ENCODE peak calls at places on chromosomes 6 and 20, in five cellular contexts. C is ovary, T is A673, B is tibial artery, I is heart left ventricle. V is an unnamed sample.

GRCh38 chr6:29627762-29628418 is 5.1 kb downstream of the GABBR1 start:
- DNase-seq in C (peak; percentile 83), T (peak; percentile 95), B (peak; percentile 66), I (peak; percentile 79), V (no peak)

GRCh38 chr6:47651505-47651944 is 46.9 kb upstream of the ADGRF4 start:
- DNase-seq in C (no peak), T (no peak), B (no peak), I (no peak), V (no peak)

GRCh38 chr6:148343028-148343374 is 363 bp downstream of the SASH1 start:
- DNase-seq in C (no peak), T (no peak), B (no peak), I (no peak), V (no peak)

GRCh38 chr20:17504326-17504897 is 26.8 kb downstream of the BFSP1 start:
- DNase-seq in C (peak; percentile 46), T (no peak), B (no peak), I (no peak), V (no peak)

GRCh38 chr20:24683676-24684075 is 214.2 kb downstream of the SYNDIG1 start:
- DNase-seq in C (peak; percentile 19), T (peak; percentile 15), B (peak; percentile 2), I (no peak), V (no peak)

GRCh38 chr6:87901613-87902012 is 146.0 kb upstream of the SPACA1 start:
- DNase-seq in C (no peak), T (no peak), B (no peak), I (no peak), V (no peak)

GRCh38 chr20:49214546-49214945 is 4.7 kb upstream of the DDX27 start:
- DNase-seq in C (no peak), T (no peak), B (no peak), I (no peak), V (no peak)

GRCh38 chr20:58906894-58907293 is 54.4 kb downstream of the GNAS start:
- DNase-seq in C (no peak), T (no peak), B (no peak), I (no peak), V (no peak)

GRCh38 chr20:57598060-57598459 is 22.2 kb downstream of the ZBP1 start:
- DNase-seq in C (no peak), T (no peak), B (no peak), I (peak; percentile 18), V (no peak)

GRCh38 chr6:24330137-24330732 is 27.6 kb downstream of the DCDC2 start:
- DNase-seq in C (no peak), T (peak; percentile 31), B (no peak), I (no peak), V (no peak)

GRCh38 chr6:166017032-166017635 is 150.5 kb downstream of the TBXT start:
- DNase-seq in C (no peak), T (no peak), B (no peak), I (no peak), V (no peak)
- H3K27ac ChIP-seq in C (no peak overlapping the region), T (no peak overlapping the region), B (no peak overlapping the region), I (no peak overlapping the region), V (no peak overlapping the region)

DNA sequence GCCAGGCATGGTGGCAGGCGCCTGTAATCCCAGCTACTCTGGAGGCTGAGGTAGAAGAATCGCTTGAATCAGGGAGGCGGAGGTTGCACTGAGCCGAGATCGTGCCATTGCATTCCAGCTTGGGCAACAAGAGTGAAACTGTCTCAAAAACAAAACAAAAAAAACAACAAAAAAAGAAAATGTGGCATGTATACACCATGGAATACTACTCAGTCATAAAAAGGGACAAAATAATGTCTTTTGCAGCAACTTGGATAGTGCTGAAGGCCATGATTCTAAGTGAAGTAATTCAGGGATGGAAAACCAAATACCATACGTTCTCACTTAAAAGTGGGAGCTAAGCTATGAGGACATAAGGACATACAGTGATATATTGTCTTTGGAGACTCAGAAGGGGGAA is 96.3 kb downstream of the MYB start:
- DNase-seq in C (no peak), T (no peak), B (no peak), I (no peak), V (no peak)
- H3K27ac ChIP-seq in C (no peak overlapping the region), T (no peak overlapping the region), B (no peak overlapping the region), I (no peak overlapping the region), V (no peak overlapping the region)

GRCh38 chr20:14712302-14712739 is 374.9 kb upstream of the FLRT3 start:
- DNase-seq in C (no peak), T (no peak), B (no peak), I (no peak), V (no peak)
- H3K27ac ChIP-seq in C (no peak overlapping the region), T (no peak overlapping the region), B (no peak overlapping the region), I (no peak overlapping the region), V (no peak overlapping the region)

DNA sequence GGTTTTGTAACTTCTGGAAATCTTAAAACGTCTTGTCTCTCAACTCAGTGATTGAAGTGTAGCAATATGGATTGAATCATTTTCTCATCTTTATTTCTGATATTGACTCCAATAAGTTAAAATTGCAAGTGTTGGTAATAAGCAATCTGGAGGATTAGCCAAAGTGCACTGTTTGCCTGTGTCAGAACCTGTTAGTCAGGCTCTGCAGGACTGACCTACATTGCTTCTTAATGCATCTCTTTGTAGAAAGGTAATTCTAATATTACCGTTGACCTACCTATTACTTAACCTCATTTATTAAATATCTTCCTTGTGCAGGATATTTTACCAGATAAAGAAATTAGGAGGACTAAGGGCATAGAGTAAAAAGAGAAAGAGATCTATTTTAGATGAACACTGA is 484.0 kb upstream of the CITED2 start:
- DNase-seq in C (no peak), T (no peak), B (no peak), I (no peak), V (no peak)
- H3K27ac ChIP-seq in C (no peak overlapping the region), T (no peak overlapping the region), B (no peak overlapping the region), I (no peak overlapping the region), V (no peak overlapping the region)

DNA sequence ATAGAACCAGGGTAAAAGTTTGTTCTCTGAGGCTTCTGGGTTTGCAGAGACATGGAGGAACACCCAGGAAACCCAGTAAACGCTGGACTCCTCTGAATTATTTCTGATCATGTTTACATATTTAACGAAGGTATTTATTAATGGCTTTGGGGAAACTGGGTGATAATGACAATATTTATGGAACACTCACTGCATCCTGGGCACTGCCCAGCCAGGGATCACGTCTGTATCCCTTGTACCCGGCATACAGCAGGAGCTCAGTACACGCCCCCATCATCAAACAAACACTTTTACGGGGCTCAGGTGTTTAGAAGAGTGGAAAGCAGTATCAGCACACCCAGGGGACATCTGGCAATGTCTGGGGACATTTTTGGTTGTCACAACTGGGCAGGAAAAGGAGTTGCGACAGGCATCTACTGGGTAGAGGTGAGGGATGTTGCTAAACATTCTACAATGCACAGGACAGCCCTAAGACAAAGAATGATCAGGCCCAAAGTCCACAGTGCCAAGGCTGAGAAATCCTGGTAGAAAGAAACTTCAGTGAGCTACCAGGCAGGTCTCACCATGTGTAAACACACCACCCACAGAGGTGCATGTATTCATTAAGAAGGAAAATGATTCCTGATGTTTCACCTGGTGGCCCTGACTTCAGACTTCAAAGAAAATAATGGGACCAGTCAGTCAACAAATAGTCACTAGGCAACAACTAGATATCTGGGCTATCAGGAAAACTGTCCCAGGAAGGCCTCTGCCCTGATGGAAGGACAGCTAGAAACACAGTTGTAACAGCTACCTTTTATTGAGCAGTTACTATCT is 35.3 kb downstream of the ZMYND8 start:
- DNase-seq in C (no peak), T (no peak), B (no peak), I (no peak), V (no peak)
- H3K27ac ChIP-seq in C (peak overlapping the region; percentile 4), T (no peak overlapping the region), B (peak overlapping the region; percentile 90), I (peak overlapping the region; percentile 99), V (peak overlapping the region; percentile 99)

GRCh38 chr20:63878855-63879254 is 13.8 kb downstream of the TPD52L2 start:
- DNase-seq in C (no peak), T (no peak), B (no peak), I (no peak), V (no peak)
- H3K27ac ChIP-seq in C (no peak overlapping the region), T (no peak overlapping the region), B (no peak overlapping the region), I (no peak overlapping the region), V (no peak overlapping the region)